ENCODE peak calls at places on chromosomes 6 and 20, in four cellular contexts. One of them, this sample, is unnamed.

GRCh38 chr20:16710781-16711180 is 19.0 kb upstream of the SNRPB2 start:
- DNase-seq in testis: no peak
- DNase-seq in stomach: no peak
- DNase-seq in sigmoid colon: no peak
- DNase-seq in this sample: no peak

GRCh38 chr20:34673411-34673810 is 3.5 kb downstream of the PIGU start:
- DNase-seq in sigmoid colon: no peak
- DNase-seq in stomach: no peak
- DNase-seq in testis: no peak
- DNase-seq in this sample: no peak

GRCh38 chr6:162088091-162088490 is 639.5 kb downstream of the PRKN start:
- DNase-seq in sigmoid colon: no peak
- DNase-seq in testis: no peak
- DNase-seq in stomach: no peak
- DNase-seq in this sample: no peak

GRCh38 chr6:130115036-130115435 is 96.7 kb downstream of the L3MBTL3 start:
- DNase-seq in stomach: no peak
- DNase-seq in testis: no peak
- DNase-seq in sigmoid colon: no peak
- DNase-seq in this sample: no peak

GRCh38 chr6:111591370-111591900 is 14.2 kb downstream of the TRAF3IP2 start:
- DNase-seq in testis: no peak
- DNase-seq in stomach: peak; percentile 88
- DNase-seq in sigmoid colon: peak; percentile 98
- DNase-seq in this sample: peak; percentile 74

GRCh38 chr20:58188496-58188895 is 40.0 kb downstream of the ANKRD60 start:
- DNase-seq in testis: no peak
- DNase-seq in sigmoid colon: no peak
- DNase-seq in stomach: no peak
- DNase-seq in this sample: no peak

GRCh38 chr6:36800223-36801095 is 38.8 kb downstream of the CPNE5 start:
- DNase-seq in sigmoid colon: no peak
- DNase-seq in testis: no peak
- DNase-seq in stomach: no peak
- DNase-seq in this sample: no peak

GRCh38 chr20:46050885-46051284 is 21.9 kb downstream of the SLC12A5 start:
- DNase-seq in stomach: no peak
- DNase-seq in testis: no peak
- DNase-seq in sigmoid colon: no peak
- DNase-seq in this sample: no peak

GRCh38 chr20:39206899-39207564 is 244.9 kb downstream of the DHX35 start:
- DNase-seq in stomach: peak; percentile 50
- DNase-seq in testis: no peak
- DNase-seq in sigmoid colon: no peak
- DNase-seq in this sample: no peak

GRCh38 chr20:45959956-45960630 is 11.9 kb downstream of the ZNF335 start:
- DNase-seq in testis: no peak
- DNase-seq in sigmoid colon: peak; percentile 40
- DNase-seq in stomach: no peak
- DNase-seq in this sample: no peak

GRCh38 chr6:6678185-6678671 is 89.7 kb downstream of the LY86 start:
- DNase-seq in testis: no peak
- DNase-seq in sigmoid colon: no peak
- DNase-seq in stomach: no peak
- DNase-seq in this sample: no peak

GRCh38 chr20:19658137-19658536 is 99.9 kb upstream of the RIN2 start:
- DNase-seq in stomach: peak; percentile 28
- DNase-seq in sigmoid colon: no peak
- DNase-seq in testis: peak; percentile 53
- DNase-seq in this sample: no peak

GRCh38 chr6:108123516-108123929 is 42.3 kb upstream of the NR2E1 start:
- DNase-seq in sigmoid colon: no peak
- DNase-seq in testis: no peak
- DNase-seq in stomach: no peak
- DNase-seq in this sample: no peak

GRCh38 chr20:1887321-1887720 is 7.9 kb upstream of the SIRPA start:
- DNase-seq in sigmoid colon: no peak
- DNase-seq in stomach: no peak
- DNase-seq in testis: no peak
- DNase-seq in this sample: no peak

GRCh38 chr6:67630146-67630545 is 1004.9 kb upstream of the ADGRB3 start:
- DNase-seq in stomach: no peak
- DNase-seq in testis: no peak
- DNase-seq in sigmoid colon: no peak
- DNase-seq in this sample: no peak

GRCh38 chr20:6051505-6051904 is 2.4 kb downstream of the LRRN4 start:
- DNase-seq in stomach: no peak
- DNase-seq in testis: no peak
- DNase-seq in sigmoid colon: no peak
- DNase-seq in this sample: no peak

GRCh38 chr20:17024513-17025105 is 202.2 kb upstream of the PCSK2 start:
- DNase-seq in stomach: no peak
- DNase-seq in sigmoid colon: no peak
- DNase-seq in testis: no peak
- DNase-seq in this sample: no peak

GRCh38 chr20:10490706-10491105 is 55.6 kb downstream of the SLX4IP start:
- DNase-seq in sigmoid colon: no peak
- DNase-seq in testis: no peak
- DNase-seq in stomach: no peak
- DNase-seq in this sample: no peak

GRCh38 chr20:64109831-64110391 is 2.5 kb upstream of the NPBWR2 start:
- DNase-seq in testis: peak; percentile 8
- DNase-seq in sigmoid colon: peak; percentile 58
- DNase-seq in stomach: peak; percentile 22
- DNase-seq in this sample: no peak

GRCh38 chr20:35720165-35721123 is 21.2 kb downstream of the ROMO1 start:
- DNase-seq in sigmoid colon: no peak
- DNase-seq in testis: no peak
- DNase-seq in stomach: no peak
- DNase-seq in this sample: no peak

GRCh38 chr20:20786428-20786827 is 74.0 kb upstream of the RALGAPA2 start:
- DNase-seq in sigmoid colon: no peak
- DNase-seq in stomach: no peak
- DNase-seq in testis: no peak
- DNase-seq in this sample: no peak

DNA sequence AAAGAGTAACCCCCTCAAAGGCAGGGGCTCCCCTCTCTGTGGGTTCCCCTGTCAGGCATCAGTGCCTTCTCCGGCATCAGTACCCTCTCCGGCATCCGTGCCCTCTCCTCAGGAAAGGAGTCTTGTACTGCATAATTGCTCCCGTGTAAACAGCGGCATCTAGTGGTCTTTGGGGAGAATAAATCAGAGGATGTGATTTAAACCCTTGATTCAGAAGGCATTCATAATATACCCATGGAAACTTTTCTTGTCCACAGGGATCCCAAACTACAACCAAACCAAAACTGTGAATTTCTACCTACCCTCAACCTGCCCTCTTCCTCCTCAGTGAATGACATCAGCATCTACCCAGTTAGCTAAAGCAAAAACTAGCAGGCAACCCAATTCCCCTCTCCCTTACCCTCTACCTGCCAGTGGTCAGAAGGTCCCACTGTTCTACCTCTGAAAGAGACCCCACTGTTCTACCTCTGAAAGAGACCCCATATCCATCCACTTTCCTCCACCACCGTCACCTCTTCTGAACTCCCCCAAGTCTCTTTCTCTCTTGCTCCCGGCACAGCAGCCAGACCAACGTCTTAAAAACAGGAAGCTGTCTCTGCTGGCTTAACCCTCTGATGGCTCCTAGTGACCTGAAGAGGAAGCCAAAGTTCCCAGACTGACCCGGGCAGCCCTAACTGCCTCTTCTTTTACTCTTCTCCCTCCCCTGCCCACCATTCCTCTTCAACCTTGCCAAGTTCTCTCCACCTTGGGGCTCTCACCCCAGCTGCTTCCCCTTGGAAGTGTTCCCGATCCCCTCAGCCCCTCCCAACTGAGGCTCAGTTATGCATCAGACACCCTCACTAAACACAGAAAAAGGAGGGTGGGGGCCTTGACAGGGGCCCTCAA is 27.2 kb downstream of the UBE2V1 start:
- DNase-seq in testis: peak; percentile 34
- DNase-seq in stomach: no peak
- DNase-seq in sigmoid colon: no peak
- DNase-seq in this sample: peak; percentile 54
- TF ChIP-seq POLR2A in testis: no peak
- TF ChIP-seq POLR2A in stomach: no peak
- TF ChIP-seq POLR2A in sigmoid colon: no peak
- TF ChIP-seq POLR2A in this sample: no peak

GRCh38 chr6:10621847-10622246 is 72.6 kb downstream of the C6orf52 start:
- DNase-seq in testis: no peak
- DNase-seq in sigmoid colon: no peak
- DNase-seq in stomach: no peak
- DNase-seq in this sample: no peak

GRCh38 chr6:10626154-10626741 is 68.2 kb downstream of the C6orf52 start:
- DNase-seq in stomach: no peak
- DNase-seq in sigmoid colon: no peak
- DNase-seq in testis: no peak
- DNase-seq in this sample: no peak

GRCh38 chr6:10630178-10630577 is 64.2 kb downstream of the C6orf52 start:
- DNase-seq in testis: no peak
- DNase-seq in sigmoid colon: no peak
- DNase-seq in stomach: no peak
- DNase-seq in this sample: no peak

GRCh38 chr6:10633216-10633615 is 61.2 kb downstream of the C6orf52 start:
- DNase-seq in sigmoid colon: no peak
- DNase-seq in stomach: no peak
- DNase-seq in testis: no peak
- DNase-seq in this sample: no peak

DNA sequence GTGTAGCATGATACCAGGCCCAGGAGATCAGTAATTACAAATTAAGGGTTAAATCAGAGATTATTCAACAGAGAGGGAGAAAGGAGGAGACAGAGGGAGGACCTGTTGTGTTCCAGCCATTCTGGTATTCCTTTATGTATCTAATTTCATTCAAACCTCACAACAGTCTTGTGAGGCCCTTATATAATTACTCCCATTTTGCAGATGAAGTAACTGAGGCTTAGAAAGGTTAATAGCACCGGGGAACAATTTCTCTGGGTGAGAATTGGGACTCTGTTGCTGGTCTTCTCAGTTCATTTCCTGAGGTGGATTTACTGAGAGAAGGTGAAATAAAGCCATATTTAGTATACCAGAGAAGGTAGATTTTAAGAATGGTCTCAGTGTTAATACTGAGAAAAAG is 66.6 kb downstream of the C6orf52 start:
- DNase-seq in stomach: no peak
- DNase-seq in testis: no peak
- DNase-seq in sigmoid colon: no peak
- DNase-seq in this sample: no peak
- TF ChIP-seq POLR2A in stomach: no peak
- TF ChIP-seq POLR2A in testis: no peak
- TF ChIP-seq POLR2A in sigmoid colon: no peak
- TF ChIP-seq POLR2A in this sample: no peak

GRCh38 chr6:109949281-109950065 is 28.6 kb upstream of the GPR6 start:
- DNase-seq in stomach: no peak
- DNase-seq in sigmoid colon: no peak
- DNase-seq in testis: no peak
- DNase-seq in this sample: no peak

GRCh38 chr6:109945091-109945490 is 33.0 kb upstream of the GPR6 start:
- DNase-seq in testis: no peak
- DNase-seq in sigmoid colon: no peak
- DNase-seq in stomach: no peak
- DNase-seq in this sample: no peak

GRCh38 chr6:109947001-109947400 is 31.1 kb upstream of the GPR6 start:
- DNase-seq in sigmoid colon: no peak
- DNase-seq in stomach: no peak
- DNase-seq in testis: no peak
- DNase-seq in this sample: no peak

GRCh38 chr6:109939654-109940053 is 38.5 kb upstream of the GPR6 start:
- DNase-seq in testis: no peak
- DNase-seq in sigmoid colon: no peak
- DNase-seq in stomach: no peak
- DNase-seq in this sample: no peak

GRCh38 chr6:109944448-109944847 is 33.7 kb upstream of the GPR6 start:
- DNase-seq in sigmoid colon: no peak
- DNase-seq in stomach: no peak
- DNase-seq in testis: no peak
- DNase-seq in this sample: no peak
- TF ChIP-seq POLR2A in sigmoid colon: no peak
- TF ChIP-seq POLR2A in stomach: no peak
- TF ChIP-seq POLR2A in testis: no peak
- TF ChIP-seq POLR2A in this sample: no peak

GRCh38 chr20:32435449-32436107 is 77.4 kb downstream of the ASXL1 start:
- DNase-seq in sigmoid colon: peak; percentile 30
- DNase-seq in stomach: no peak
- DNase-seq in testis: peak; percentile 7
- DNase-seq in this sample: no peak
- TF ChIP-seq POLR2A in sigmoid colon: no peak
- TF ChIP-seq POLR2A in stomach: no peak
- TF ChIP-seq POLR2A in testis: no peak
- TF ChIP-seq POLR2A in this sample: no peak

GRCh38 chr20:4038047-4038459 is 22.7 kb upstream of the RNF24 start:
- DNase-seq in testis: peak; percentile 63
- DNase-seq in sigmoid colon: peak; percentile 84
- DNase-seq in stomach: peak; percentile 55
- DNase-seq in this sample: peak; percentile 63
- TF ChIP-seq POLR2A in testis: no peak
- TF ChIP-seq POLR2A in sigmoid colon: no peak
- TF ChIP-seq POLR2A in stomach: no peak
- TF ChIP-seq POLR2A in this sample: no peak

GRCh38 chr6:119347466-119348307 is 1.9 kb downstream of the MAN1A1 start:
- DNase-seq in sigmoid colon: peak; percentile 76
- DNase-seq in testis: peak; percentile 25
- DNase-seq in stomach: peak; percentile 52
- DNase-seq in this sample: peak; percentile 36
- TF ChIP-seq POLR2A in sigmoid colon: no peak
- TF ChIP-seq POLR2A in testis: no peak
- TF ChIP-seq POLR2A in stomach: no peak
- TF ChIP-seq POLR2A in this sample: no peak

DNA sequence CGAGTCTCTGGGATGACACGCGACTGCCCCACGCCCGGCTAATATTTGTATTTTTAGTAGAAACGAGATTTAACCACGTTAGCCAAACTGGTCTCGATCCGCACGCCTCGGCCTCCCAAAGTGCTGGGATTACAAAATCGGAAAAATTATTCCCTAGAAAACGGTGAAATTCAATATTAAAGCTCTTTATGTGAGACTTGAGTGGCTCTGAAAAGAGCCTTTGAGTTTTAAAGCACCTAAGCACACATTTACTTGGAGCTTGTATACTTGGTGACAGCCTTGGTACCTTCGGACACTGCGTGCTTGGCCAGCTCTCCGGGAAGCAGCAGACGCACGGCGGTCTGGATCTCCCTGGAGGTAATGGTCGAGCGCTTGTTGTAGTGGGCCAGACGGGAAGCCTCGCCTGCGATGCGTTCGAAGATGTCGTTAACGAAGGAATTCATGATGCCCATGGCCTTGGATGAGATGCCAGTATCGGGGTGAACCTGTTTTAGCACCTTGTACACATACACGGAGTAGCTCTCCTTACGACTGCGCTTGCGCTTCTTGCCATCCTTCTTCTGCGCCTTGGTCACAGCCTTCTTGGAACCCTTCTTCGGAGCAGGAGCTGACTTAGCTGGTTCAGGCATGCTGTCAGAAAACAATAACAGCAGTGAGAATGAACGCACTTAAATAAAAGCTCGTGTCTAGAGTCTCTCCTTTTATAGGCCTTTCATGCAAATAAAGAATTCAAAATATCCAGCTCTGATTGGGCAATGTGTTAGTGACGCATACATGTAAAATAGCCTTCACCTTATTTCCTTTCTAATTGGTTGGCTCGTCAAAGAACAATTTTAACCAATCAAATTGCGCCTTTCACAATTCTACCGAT is 129.0 kb downstream of the HFE start:
- DNase-seq in testis: peak; percentile 89
- DNase-seq in sigmoid colon: peak; percentile 93
- DNase-seq in stomach: peak; percentile 70
- DNase-seq in this sample: peak; percentile 84
- TF ChIP-seq POLR2A in testis: peak; percentile 88
- TF ChIP-seq POLR2A in sigmoid colon: peak; percentile 99
- TF ChIP-seq POLR2A in stomach: no peak
- TF ChIP-seq POLR2A in this sample: peak; percentile 99